ENCODE peak calls at places on chromosomes 3 and 15, in five cellular contexts. T is left lung, G is upper lobe of right lung, W is SJSA1, E is endothelial cell of umbilical vein. M is an unnamed sample. For H3K4me1 and H3K9me3, the result is how much of the 10 kb centered on the place peaks cover.

GRCh38 chr3:426056-426455 is 229.5 kb downstream of the CHL1 start:
- DNase-seq in G (no peak), W (no peak), T (no peak), E (no peak), M (no peak)

GRCh38 chr3:151504606-151505005 is 43.7 kb upstream of the IGSF10 start:
- DNase-seq in W (no peak), T (no peak), G (no peak), E (no peak), M (no peak)

GRCh38 chr15:79736435-79737000 is 160.3 kb downstream of the MTHFS start:
- DNase-seq in G (no peak), T (no peak), W (no peak), E (no peak), M (no peak)

GRCh38 chr15:98330258-98330657 is 318.1 kb upstream of the IGF1R start:
- DNase-seq in E (no peak), G (no peak), W (no peak), T (no peak), M (no peak)

GRCh38 chr3:108296239-108296638 is at the start of gene HHLA2:
- DNase-seq in T (no peak), G (no peak), E (no peak), W (no peak), M (no peak)

GRCh38 chr3:53890726-53891499 is 746 bp downstream of the SELENOK start:
- DNase-seq in W (no peak), G (no peak), T (no peak), E (peak), M (no peak)

GRCh38 chr3:46665763-46666470 is 27.6 kb downstream of the ALS2CL start:
- DNase-seq in T (no peak), G (peak), E (no peak), W (peak), M (no peak)

GRCh38 chr3:47475029-47475569 is 642 bp downstream of the SCAP start:
- DNase-seq in W (no peak), G (no peak), T (no peak), E (peak), M (no peak)

GRCh38 chr3:9930804-9931418 is 2.7 kb upstream of the CRELD1 start:
- DNase-seq in T (no peak), G (no peak), E (no peak), W (no peak), M (no peak)

GRCh38 chr3:55485208-55485791 is 1.8 kb downstream of the WNT5A start:
- DNase-seq in G (peak), T (peak), W (peak), E (peak), M (peak)

GRCh38 chr3:48476426-48477053 is 27.4 kb downstream of the SHISA5 start:
- DNase-seq in W (no peak), T (no peak), E (no peak), G (no peak), M (no peak)

GRCh38 chr15:99201410-99202175 is 47.8 kb downstream of the TTC23 start:
- DNase-seq in E (no peak), T (no peak), G (no peak), W (no peak), M (no peak)

GRCh38 chr15:68626283-68626682 is 47.5 kb downstream of the CORO2B start:
- DNase-seq in E (no peak), G (no peak), W (no peak), T (no peak), M (no peak)

GRCh38 chr3:10627884-10628572 is 122.6 kb upstream of the ATP2B2 start:
- DNase-seq in G (no peak), W (no peak), T (no peak), E (no peak), M (no peak)

GRCh38 chr3:134330895-134331810 is 43.1 kb downstream of the AMOTL2 start:
- DNase-seq in W (no peak), G (no peak), T (no peak), E (peak), M (no peak)

GRCh38 chr15:59999064-59999377 is 5.1 kb upstream of the FOXB1 start:
- DNase-seq in W (no peak), G (no peak), T (no peak), E (no peak), M (no peak)

GRCh38 chr15:29143909-29144308 is 125.7 kb downstream of the NSMCE3 start:
- DNase-seq in W (no peak), G (no peak), E (no peak), T (no peak), M (no peak)

GRCh38 chr15:33968224-33968623 is at the start of gene CHRM5:
- DNase-seq in E (peak), G (no peak), T (no peak), W (no peak), M (no peak)

GRCh38 chr3:42013652-42014442 is 51.9 kb upstream of the ULK4 start:
- DNase-seq in E (no peak), G (peak), T (peak), W (no peak), M (peak)

GRCh38 chr15:52649686-52650085 is 29.5 kb downstream of the ATOSA start:
- DNase-seq in T (no peak), W (no peak), G (no peak), E (peak), M (no peak)

GRCh38 chr3:111246967-111247760 is 175.5 kb downstream of the NECTIN3 start:
- DNase-seq in W (no peak), G (no peak), E (no peak), T (no peak), M (no peak)

GRCh38 chr3:143221446-143221845 is 101.9 kb downstream of the CHST2 start:
- DNase-seq in T (no peak), G (no peak), E (no peak), W (no peak), M (no peak)

GRCh38 chr15:44066211-44066827 is 128.8 kb downstream of the FRMD5 start:
- DNase-seq in G (no peak), W (peak), E (peak), T (no peak), M (peak)

GRCh38 chr15:90219421-90220141 is 14.2 kb downstream of the CIB1 start:
- DNase-seq in E (peak), W (peak), T (no peak), G (no peak), M (peak)

GRCh38 chr3:100869787-100870186 is 123.4 kb downstream of the ABI3BP start:
- DNase-seq in W (no peak), E (peak), G (no peak), T (no peak), M (no peak)

GRCh38 chr3:116140100-116140689 is 305.1 kb downstream of the LSAMP start:
- DNase-seq in W (no peak), E (peak), G (no peak), T (no peak), M (no peak)

DNA sequence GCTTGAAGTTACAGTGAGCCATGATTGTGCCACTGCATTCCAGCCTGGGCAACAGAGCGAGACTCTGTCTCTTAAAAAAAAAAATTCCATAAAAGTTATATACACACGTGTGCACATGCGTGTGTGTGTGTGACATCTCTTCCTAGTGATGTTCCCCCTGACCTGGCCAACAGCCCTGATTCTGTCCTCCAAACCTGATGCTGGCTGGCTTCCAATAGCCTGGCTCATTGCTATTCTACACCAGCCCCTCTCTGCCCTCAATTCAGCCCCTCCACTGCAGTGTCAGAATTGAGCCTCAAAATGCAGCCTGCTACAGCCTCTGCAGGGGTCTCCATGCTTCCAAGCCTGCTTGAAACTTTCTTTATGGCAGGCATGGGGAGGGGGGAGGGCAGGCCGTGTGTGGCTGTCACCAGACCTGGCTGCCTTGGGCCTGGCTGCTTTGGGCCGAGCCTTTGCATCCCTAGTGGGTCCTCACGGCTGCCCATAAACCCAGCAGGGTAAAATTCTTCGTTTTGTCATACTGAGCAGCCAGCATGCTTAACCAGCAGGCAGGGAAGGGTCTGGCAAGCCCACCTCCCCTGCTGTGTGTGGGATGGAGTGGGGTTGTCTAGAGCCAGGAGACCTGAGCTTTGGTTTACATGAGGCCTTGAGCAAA is 22.7 kb upstream of the DOCK3 start:
- DNase-seq in T (no peak), W (no peak), G (no peak), E (no peak), M (no peak)
- H3K4me1 ChIP-seq in T (under half), W (under half), G (under half), E (under half), M (under half)

DNA sequence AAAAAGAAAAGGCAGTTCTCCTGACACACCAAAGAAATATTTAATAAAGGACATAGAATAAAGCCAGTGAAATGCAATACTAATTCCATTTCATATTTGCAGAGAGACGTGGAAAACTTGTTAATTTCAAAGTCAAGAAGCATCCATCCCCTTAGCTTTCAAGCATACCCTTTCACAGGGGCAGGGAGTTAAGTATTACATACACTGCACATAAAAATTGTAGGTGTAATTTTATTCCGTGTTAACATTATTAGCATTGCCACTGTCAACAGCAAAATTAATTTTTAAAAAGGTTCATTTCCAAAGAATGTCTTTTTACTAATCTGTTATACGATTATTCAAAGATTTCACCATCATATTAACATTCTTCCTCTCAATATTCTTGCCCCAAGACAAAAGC is 518.0 kb downstream of the MECOM start:
- DNase-seq in W (no peak), G (no peak), T (no peak), E (peak), M (no peak)
- H3K4me3 ChIP-seq in W (peak), G (peak), T (peak), E (peak), M (peak)

GRCh38 chr15:75148293-75148692 is 53.4 kb upstream of the C15orf39 start:
- DNase-seq in E (no peak), G (no peak), W (no peak), T (no peak), M (no peak)

GRCh38 chr15:75142499-75142898 is 59.2 kb upstream of the C15orf39 start:
- DNase-seq in E (no peak), W (no peak), T (no peak), G (no peak), M (no peak)

GRCh38 chr15:75143738-75144334 is 57.8 kb upstream of the C15orf39 start:
- DNase-seq in W (no peak), E (no peak), G (no peak), T (no peak), M (no peak)

GRCh38 chr15:75149911-75150709 is 51.6 kb upstream of the C15orf39 start:
- DNase-seq in W (peak), T (no peak), G (no peak), E (no peak), M (no peak)

GRCh38 chr15:75145027-75145841 is 56.4 kb upstream of the C15orf39 start:
- DNase-seq in E (no peak), T (no peak), G (no peak), W (peak), M (no peak)
- H3K9me3 ChIP-seq in E (under half), T (under half), G (under half), W (under half), M (under half)

DNA sequence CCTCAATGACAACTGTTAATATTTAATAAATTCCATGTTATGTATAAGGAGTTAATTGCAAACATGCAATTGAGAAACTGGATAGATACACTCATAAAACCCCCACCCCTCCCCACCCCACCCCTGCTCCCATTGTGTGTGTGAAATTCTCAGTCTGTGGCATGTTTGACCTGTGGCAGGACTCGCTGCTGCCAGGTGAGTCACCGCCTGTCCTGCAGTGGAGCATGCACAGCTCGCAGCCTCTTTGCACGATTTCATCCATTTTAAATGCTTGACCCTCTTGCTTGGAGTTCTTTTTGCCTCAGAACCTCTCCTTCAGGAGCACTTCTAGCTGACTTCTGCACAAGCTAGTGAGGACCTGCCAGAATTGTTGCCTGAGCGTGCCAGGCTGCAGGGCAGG is 5.3 kb upstream of the APEH start:
- DNase-seq in E (no peak), G (no peak), W (no peak), T (no peak), M (no peak)
- H3K4me1 ChIP-seq in E (under half), G (under half), W (under half), T (under half), M (under half)

DNA sequence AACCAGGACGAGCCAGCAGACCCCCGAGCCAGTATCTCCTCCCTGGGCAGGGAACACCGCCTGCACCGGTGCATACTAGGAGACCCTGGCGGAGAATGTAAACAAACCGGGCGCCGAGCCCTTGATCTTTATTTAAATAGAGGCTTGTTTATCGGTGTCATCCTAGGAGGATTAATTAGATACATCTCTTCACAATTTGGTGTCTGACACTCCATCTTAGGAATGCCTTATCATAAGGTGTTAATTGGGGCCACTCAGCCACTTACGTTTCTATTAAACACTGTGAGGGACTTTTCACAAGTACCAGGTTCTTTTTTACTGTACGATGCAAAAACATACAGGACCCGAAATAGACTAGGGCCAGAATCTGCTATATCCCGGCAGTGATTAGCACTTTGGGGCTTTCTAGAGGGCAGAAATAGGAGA is 8.0 kb downstream of the EOMES start:
- DNase-seq in E (no peak), G (no peak), T (no peak), W (no peak), M (no peak)
- H3K4me3 ChIP-seq in E (no peak), G (peak), T (no peak), W (no peak), M (peak)

DNA sequence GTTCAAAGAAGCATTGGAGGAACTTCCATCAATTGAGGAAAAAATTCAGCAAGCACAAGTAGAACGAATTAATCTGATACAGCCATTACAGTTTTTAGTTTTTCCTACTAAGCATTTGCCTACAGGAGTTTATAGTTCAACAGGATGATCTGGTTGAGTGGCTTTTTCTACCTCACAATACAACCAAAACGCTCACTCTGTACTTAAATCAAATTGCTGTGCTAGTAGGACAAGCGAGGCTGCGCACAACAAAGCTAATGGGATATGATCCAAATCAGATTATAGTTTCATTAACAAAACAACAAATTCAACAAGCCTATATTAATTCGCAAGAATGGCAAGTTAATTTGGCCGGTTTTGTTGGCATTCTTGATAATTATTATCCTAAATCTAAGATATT is 44.2 kb downstream of the ETFA start:
- DNase-seq in T (no peak), E (no peak), G (no peak), W (no peak), M (no peak)
- H3K9me3 ChIP-seq in T (under half), E (under half), G (under half), W (under half), M (under half)